ENCODE peak calls at places on chromosomes 3 and 15, in eight cellular contexts. S is NCI-H2107, E is SK-N-SH, Y is cardiac muscle cell, G is NCI-H1105, X is ELR, P is GM12864, W is left ventricle myocardium superior. O is an unnamed sample.

GRCh38 chr3:172522871-172523818 is at the start of gene TNFSF10:
- DNase-seq in S (no peak), E (no peak), Y (no peak), G (no peak), X (peak; percentile 13), P (peak; percentile 74), W (peak; percentile 66), O (peak; percentile 70)

GRCh38 chr3:133570139-133570936 is 3.1 kb upstream of the CDV3 start:
- DNase-seq in S (no peak), E (no peak), Y (peak; percentile 88), G (no peak), X (peak; percentile 93), P (no peak), W (no peak), O (no peak)

GRCh38 chr3:11168406-11168805 is 14.1 kb downstream of the HRH1 start:
- DNase-seq in S (no peak), E (no peak), Y (no peak), G (no peak), X (no peak), P (no peak), W (no peak), O (no peak)

GRCh38 chr3:123765475-123766166 is 118.5 kb downstream of the MYLK start:
- DNase-seq in S (no peak), E (no peak), Y (peak; percentile 90), G (no peak), X (no peak), P (no peak), W (no peak), O (no peak)

GRCh38 chr15:44385344-44385942 is 42.0 kb upstream of the CTDSPL2 start:
- DNase-seq in S (no peak), E (no peak), Y (peak; percentile 2), G (no peak), X (no peak), P (no peak), W (no peak), O (no peak)

GRCh38 chr3:141050576-141050912 is 603 bp upstream of the SPSB4 start:
- DNase-seq in S (no peak), E (no peak), Y (no peak), G (no peak), X (no peak), P (no peak), W (no peak), O (no peak)

GRCh38 chr3:190701096-190701532 is 161.4 kb downstream of the GMNC start:
- DNase-seq in S (no peak), E (no peak), Y (peak; percentile 71), G (peak; percentile 16), X (peak; percentile 71), P (no peak), W (peak; percentile 29), O (peak; percentile 6)

GRCh38 chr3:172626241-172626640 is 84.6 kb downstream of the NCEH1 start:
- DNase-seq in S (no peak), E (no peak), Y (peak; percentile 75), G (no peak), X (peak; percentile 91), P (no peak), W (no peak), O (no peak)

GRCh38 chr3:58607816-58608215 is 30.6 kb upstream of the FAM107A start:
- DNase-seq in S (no peak), E (no peak), Y (no peak), G (no peak), X (no peak), P (no peak), W (no peak), O (no peak)

GRCh38 chr15:38605744-38606143 is 41.1 kb upstream of the RASGRP1 start:
- DNase-seq in S (no peak), E (no peak), Y (no peak), G (no peak), X (no peak), P (no peak), W (no peak), O (no peak)

GRCh38 chr3:13879946-13880810 is at the start of gene WNT7A:
- DNase-seq in S (no peak), E (peak; percentile 91), Y (peak; percentile 15), G (no peak), X (peak; percentile 42), P (no peak), W (no peak), O (no peak)

GRCh38 chr15:49458145-49458544 is 35.1 kb downstream of the FGF7 start:
- DNase-seq in S (no peak), E (no peak), Y (no peak), G (no peak), X (peak; percentile 35), P (no peak), W (no peak), O (no peak)

GRCh38 chr15:77030042-77030927 is 35.4 kb downstream of the PSTPIP1 start:
- DNase-seq in S (no peak), E (peak; percentile 47), Y (no peak), G (no peak), X (no peak), P (no peak), W (peak; percentile 22), O (no peak)

GRCh38 chr3:64176461-64176996 is 48.7 kb downstream of the PRICKLE2 start:
- DNase-seq in S (no peak), E (no peak), Y (no peak), G (no peak), X (peak; percentile 84), P (no peak), W (no peak), O (no peak)

GRCh38 chr3:58356054-58356453 is 23.4 kb downstream of the PXK start:
- DNase-seq in S (no peak), E (peak; percentile 27), Y (no peak), G (no peak), X (no peak), P (no peak), W (no peak), O (peak; percentile 78)

GRCh38 chr3:197430961-197431910 is 124.5 kb downstream of the BDH1 start:
- DNase-seq in S (no peak), E (no peak), Y (peak; percentile 61), G (no peak), X (peak; percentile 39), P (no peak), W (no peak), O (no peak)

GRCh38 chr15:25375557-25375956 is 63.3 kb downstream of the UBE3A start:
- DNase-seq in S (no peak), E (no peak), Y (peak; percentile 50), G (no peak), X (no peak), P (no peak), W (no peak), O (no peak)

GRCh38 chr3:189841474-189842205 is 210.5 kb downstream of the TP63 start:
- DNase-seq in S (no peak), E (no peak), Y (no peak), G (no peak), X (peak; percentile 67), P (no peak), W (no peak), O (no peak)

GRCh38 chr15:62277816-62278394 is 112.8 kb upstream of the C2CD4B start:
- DNase-seq in S (no peak), E (no peak), Y (no peak), G (no peak), X (no peak), P (no peak), W (no peak), O (no peak)

GRCh38 chr3:55488398-55489055 is 1.4 kb upstream of the WNT5A start:
- DNase-seq in S (no peak), E (peak; percentile 79), Y (peak; percentile 81), G (no peak), X (peak; percentile 88), P (peak; percentile 41), W (peak; percentile 73), O (no peak)

GRCh38 chr15:32855942-32856341 is 138.1 kb downstream of the GREM1 start:
- DNase-seq in S (no peak), E (no peak), Y (peak; percentile 98), G (no peak), X (peak; percentile 96), P (no peak), W (no peak), O (no peak)

GRCh38 chr3:46006646-46007045 is 11.0 kb upstream of the FYCO1 start:
- DNase-seq in S (no peak), E (no peak), Y (peak; percentile 94), G (no peak), X (peak; percentile 69), P (no peak), W (no peak), O (no peak)

GRCh38 chr3:140093742-140094141 is 158.8 kb downstream of the CLSTN2 start:
- DNase-seq in S (peak; percentile 78), E (no peak), Y (peak; percentile 61), G (peak; percentile 82), X (peak; percentile 13), P (no peak), W (peak; percentile 34), O (no peak)

GRCh38 chr3:42228796-42229195 is 37.2 kb downstream of the CCK start:
- DNase-seq in S (no peak), E (no peak), Y (peak; percentile 11), G (no peak), X (peak; percentile 56), P (no peak), W (no peak), O (no peak)

GRCh38 chr3:141243295-141243707 is 11.7 kb downstream of the PXYLP1 start:
- DNase-seq in S (no peak), E (no peak), Y (peak; percentile 55), G (no peak), X (peak; percentile 29), P (no peak), W (no peak), O (no peak)

GRCh38 chr3:129534428-129535027 is 6.1 kb downstream of the RHO start:
- DNase-seq in S (no peak), E (no peak), Y (no peak), G (no peak), X (no peak), P (no peak), W (no peak), O (no peak)

GRCh38 chr3:13021141-13021933 is 51.9 kb downstream of the IQSEC1 start:
- DNase-seq in S (peak; percentile 48), E (peak; percentile 65), Y (no peak), G (peak; percentile 3), X (no peak), P (no peak), W (peak; percentile 77), O (no peak)

GRCh38 chr15:35678774-35679173 is 132.8 kb upstream of the DPH6 start:
- DNase-seq in S (no peak), E (no peak), Y (no peak), G (no peak), X (no peak), P (no peak), W (no peak), O (no peak)

GRCh38 chr3:185739264-185739701 is 85.6 kb downstream of the IGF2BP2 start:
- DNase-seq in S (no peak), E (no peak), Y (no peak), G (no peak), X (no peak), P (no peak), W (no peak), O (no peak)

GRCh38 chr3:194617827-194618226 is 15.4 kb downstream of the TMEM44 start:
- DNase-seq in S (no peak), E (no peak), Y (peak; percentile 33), G (no peak), X (peak; percentile 52), P (peak; percentile 37), W (no peak), O (no peak)

GRCh38 chr3:172840463-172840862 is 89.9 kb downstream of the ECT2 start:
- DNase-seq in S (no peak), E (no peak), Y (no peak), G (no peak), X (no peak), P (no peak), W (no peak), O (no peak)

GRCh38 chr3:195221015-195221853 is 49.7 kb downstream of the XXYLT1 start:
- DNase-seq in S (no peak), E (peak; percentile 46), Y (peak; percentile 79), G (no peak), X (no peak), P (no peak), W (peak; percentile 48), O (peak; percentile 72)

GRCh38 chr3:53789459-53789858 is 56.8 kb downstream of the CHDH start:
- DNase-seq in S (no peak), E (no peak), Y (no peak), G (no peak), X (no peak), P (no peak), W (no peak), O (no peak)

GRCh38 chr3:122942937-122943827 is 84.4 kb downstream of the SEMA5B start:
- DNase-seq in S (peak; percentile 39), E (peak; percentile 91), Y (peak; percentile 63), G (peak; percentile 39), X (peak; percentile 75), P (no peak), W (peak; percentile 84), O (no peak)